ENCODE peak calls at places on chromosomes 7 and 10, in six cellular contexts. F is cardiac muscle cell, M is heart left ventricle, A is tibial artery, K is psoas muscle, G is PC-3. B is an unnamed sample.

GRCh38 chr7:134705716-134706115 is 59.1 kb downstream of the BPGM start:
- DNase-seq in F (no peak), M (no peak), A (no peak), K (no peak), G (no peak), B (no peak)

GRCh38 chr7:45923290-45923689 is 2.2 kb upstream of the IGFBP3 start:
- DNase-seq in F (peak; percentile 85), M (peak; percentile 71), A (peak; percentile 74), K (peak; percentile 73), G (peak; percentile 83), B (peak; percentile 75)

GRCh38 chr10:37488792-37489657 is 363.6 kb downstream of the ANKRD30A start:
- DNase-seq in F (no peak), M (no peak), A (no peak), K (no peak), G (peak; percentile 99), B (no peak)

GRCh38 chr7:116025098-116025809 is 5.3 kb downstream of the TFEC start:
- DNase-seq in F (peak; percentile 22), M (no peak), A (no peak), K (no peak), G (no peak), B (no peak)

GRCh38 chr7:102892631-102893278 is 20.0 kb upstream of the LRRC17 start:
- DNase-seq in F (peak; percentile 77), M (no peak), A (no peak), K (no peak), G (no peak), B (no peak)

GRCh38 chr10:62681211-62681940 is 123.1 kb upstream of the ADO start:
- DNase-seq in F (peak; percentile 10), M (no peak), A (no peak), K (no peak), G (no peak), B (no peak)

GRCh38 chr10:63268139-63268797 is 135.1 kb downstream of the NRBF2 start:
- DNase-seq in F (peak; percentile 68), M (no peak), A (no peak), K (no peak), G (no peak), B (no peak)

GRCh38 chr10:110634527-110635209 is 9.5 kb upstream of the RBM20 start:
- DNase-seq in F (no peak), M (peak; percentile 83), A (no peak), K (peak; percentile 73), G (peak; percentile 34), B (peak; percentile 66)

GRCh38 chr7:24152907-24153513 is 131.0 kb upstream of the NPY start:
- DNase-seq in F (no peak), M (no peak), A (no peak), K (no peak), G (no peak), B (no peak)

GRCh38 chr7:135274495-135275268 is 41.0 kb downstream of the STRA8 start:
- DNase-seq in F (peak; percentile 84), M (no peak), A (peak; percentile 67), K (peak; percentile 47), G (peak; percentile 87), B (peak; percentile 31)

GRCh38 chr7:107700570-107700969 is 39.9 kb downstream of the SLC26A4 start:
- DNase-seq in F (peak; percentile 42), M (no peak), A (no peak), K (no peak), G (no peak), B (no peak)

GRCh38 chr10:69051710-69052487 is 36.0 kb upstream of the SRGN start:
- DNase-seq in F (no peak), M (peak; percentile 54), A (no peak), K (no peak), G (no peak), B (no peak)

GRCh38 chr10:78865931-78866717 is 202.6 kb upstream of the ZMIZ1 start:
- DNase-seq in F (no peak), M (no peak), A (no peak), K (no peak), G (no peak), B (no peak)

GRCh38 chr10:119818889-119819270 is 53.8 kb downstream of the MCMBP start:
- DNase-seq in F (peak; percentile 11), M (no peak), A (no peak), K (no peak), G (no peak), B (no peak)

GRCh38 chr7:125061776-125062397 is 132.3 kb upstream of the POT1 start:
- DNase-seq in F (peak; percentile 33), M (no peak), A (no peak), K (no peak), G (peak; percentile 78), B (no peak)

GRCh38 chr7:30433082-30433481 is 45.5 kb downstream of the NOD1 start:
- DNase-seq in F (peak; percentile 90), M (peak; percentile 48), A (peak; percentile 76), K (no peak), G (no peak), B (peak; percentile 38)

GRCh38 chr10:132434405-132435005 is 37.5 kb downstream of the PWWP2B start:
- DNase-seq in F (no peak), M (no peak), A (peak; percentile 58), K (peak; percentile 66), G (peak; percentile 41), B (peak; percentile 65)

GRCh38 chr10:13827418-13827817 is 240.7 kb downstream of the PRPF18 start:
- DNase-seq in F (peak; percentile 61), M (no peak), A (no peak), K (no peak), G (no peak), B (no peak)

GRCh38 chr10:35912615-35913170 is 270.6 kb upstream of the FZD8 start:
- DNase-seq in F (peak; percentile 52), M (no peak), A (no peak), K (no peak), G (peak; percentile 65), B (no peak)

GRCh38 chr7:138892808-138893207 is 88.4 kb downstream of the KIAA1549 start:
- DNase-seq in F (no peak), M (no peak), A (no peak), K (no peak), G (peak; percentile 81), B (no peak)

GRCh38 chr10:132845780-132846595 is 60.0 kb upstream of the NKX6-2 start:
- DNase-seq in F (no peak), M (no peak), A (no peak), K (no peak), G (no peak), B (no peak)

GRCh38 chr10:21082206-21082605 is 185.1 kb upstream of the NEBL start:
- DNase-seq in F (no peak), M (no peak), A (no peak), K (no peak), G (no peak), B (no peak)

GRCh38 chr7:70417061-70417655 is 714.8 kb upstream of the GALNT17 start:
- DNase-seq in F (no peak), M (no peak), A (no peak), K (peak; percentile 19), G (no peak), B (no peak)

GRCh38 chr7:55055479-55055878 is 36.7 kb downstream of the EGFR start:
- DNase-seq in F (peak; percentile 82), M (no peak), A (no peak), K (no peak), G (peak; percentile 45), B (no peak)

GRCh38 chr10:58609525-58610150 is 97.0 kb downstream of the BICC1 start:
- DNase-seq in F (no peak), M (no peak), A (no peak), K (no peak), G (no peak), B (no peak)

GRCh38 chr10:112585960-112586359 is 138.9 kb downstream of the VTI1A start:
- DNase-seq in F (peak; percentile 28), M (no peak), A (no peak), K (no peak), G (no peak), B (no peak)

GRCh38 chr7:50795253-50795652 is 12.6 kb upstream of the GRB10 start:
- DNase-seq in F (no peak), M (no peak), A (no peak), K (no peak), G (no peak), B (no peak)

GRCh38 chr10:34907743-34908425 is 92.8 kb upstream of the PARD3 start:
- DNase-seq in F (no peak), M (no peak), A (no peak), K (no peak), G (no peak), B (no peak)

GRCh38 chr10:34908472-34908871 is 93.4 kb upstream of the PARD3 start:
- DNase-seq in F (peak; percentile 45), M (no peak), A (no peak), K (peak; percentile 23), G (no peak), B (no peak)

GRCh38 chr10:34906021-34906965 is 91.2 kb upstream of the PARD3 start:
- DNase-seq in F (peak; percentile 22), M (no peak), A (peak; percentile 40), K (no peak), G (no peak), B (no peak)

GRCh38 chr10:34904191-34904590 is 89.1 kb upstream of the PARD3 start:
- DNase-seq in F (no peak), M (no peak), A (no peak), K (no peak), G (no peak), B (no peak)

DNA sequence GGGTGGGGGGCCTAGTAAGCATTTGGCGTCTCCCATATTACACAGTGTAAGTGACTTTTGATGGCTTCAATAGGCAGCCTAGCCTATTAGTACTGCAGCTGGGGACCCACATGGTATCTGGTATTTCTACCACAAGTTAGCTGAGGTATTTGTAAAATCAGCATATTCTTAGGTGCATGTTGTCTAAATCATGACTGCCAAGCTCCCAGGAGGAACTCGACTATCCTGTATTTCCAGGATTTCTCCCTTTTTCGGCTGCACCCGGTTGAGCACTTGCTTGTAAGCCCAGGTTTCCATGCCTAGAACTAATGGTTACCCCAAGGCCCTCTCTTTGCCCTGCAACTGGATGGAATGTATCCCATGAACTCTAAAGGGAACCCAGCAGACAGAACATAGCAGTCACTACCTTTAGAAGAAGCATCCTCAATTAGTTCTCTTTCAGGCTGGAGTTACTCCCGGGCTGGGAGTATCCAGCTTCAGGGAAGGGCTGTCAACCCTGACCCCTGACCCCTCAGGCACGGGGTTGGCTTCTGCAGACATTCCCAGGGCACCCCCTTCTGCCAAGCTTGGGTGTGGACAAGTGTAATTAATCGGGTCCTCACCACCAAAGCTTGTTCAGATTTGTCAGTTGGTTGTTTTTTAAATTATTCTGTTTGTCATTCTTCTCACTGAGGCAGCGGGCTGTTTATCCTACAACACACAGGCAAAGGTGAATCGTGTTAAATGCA is 90.3 kb upstream of the PARD3 start:
- DNase-seq in F (no peak), M (no peak), A (no peak), K (no peak), G (peak; percentile 68), B (no peak)
- H3K27ac ChIP-seq in F (no peak overlapping the region), M (no peak overlapping the region), A (no peak overlapping the region), K (no peak overlapping the region), G (no peak overlapping the region), B (no peak overlapping the region)

GRCh38 chr7:113113912-113114311 is 4.4 kb downstream of the SMIM30 start:
- DNase-seq in F (peak; percentile 6), M (no peak), A (no peak), K (no peak), G (no peak), B (no peak)
- TF ChIP-seq CTCF in F (no peak), M (peak; percentile 18), A (no peak), K (no peak), G (peak; percentile 16), B (no peak)

GRCh38 chr10:11759347-11759746 is 17.2 kb downstream of the ECHDC3 start:
- DNase-seq in F (no peak), M (no peak), A (no peak), K (no peak), G (no peak), B (no peak)
- H3K9me3 ChIP-seq in F (no peaks in the 10 kb centered on the region), M (no peaks in the 10 kb centered on the region), A (no peaks in the 10 kb centered on the region), K (no peaks in the 10 kb centered on the region), G (no peaks in the 10 kb centered on the region), B (no peaks in the 10 kb centered on the region)

GRCh38 chr10:74987339-74988054 is 124.0 kb upstream of the SAMD8 start:
- DNase-seq in F (peak; percentile 43), M (no peak), A (no peak), K (no peak), G (no peak), B (no peak)
- H3K27ac ChIP-seq in F (no peak overlapping the region), M (no peak overlapping the region), A (no peak overlapping the region), K (peak overlapping the region; percentile 6), G (no peak overlapping the region), B (no peak overlapping the region)